ENCODE peak calls at places on chromosomes 16 and 17, in eight cellular contexts. M, F, Q, P, E, U, Y and H are unnamed samples.
A peak's percentile ranks its signal among the peaks of the same experiment; 100 is the strongest.

GRCh38 chr16:2468142-2468724 is 2.9 kb upstream of the NTN3 start:
- DNase-seq in Q (peak; percentile 34), M (no peak), E (no peak), P (no peak), F (no peak), Y (no peak), U (no peak), H (no peak)

GRCh38 chr16:89887243-89887642 is 13.9 kb downstream of the TCF25 start:
- DNase-seq in Y (no peak), P (no peak), M (no peak), Q (no peak), U (no peak), F (no peak), E (no peak), H (no peak)

GRCh38 chr17:82608816-82609215 is 39.4 kb downstream of the WDR45B start:
- DNase-seq in E (no peak), F (no peak), Y (no peak), Q (no peak), P (no peak), M (no peak), U (no peak), H (no peak)

GRCh38 chr16:86297391-86297790 is 212.9 kb upstream of the FOXF1 start:
- DNase-seq in Q (no peak), E (no peak), U (no peak), P (peak; percentile 12), M (peak; percentile 4), Y (no peak), F (no peak), H (no peak)

GRCh38 chr16:339680-340079 is 12.8 kb downstream of the AXIN1 start:
- DNase-seq in U (no peak), Q (no peak), M (no peak), E (no peak), F (no peak), Y (no peak), P (no peak), H (no peak)

GRCh38 chr17:50298018-50298417 is 23.8 kb downstream of the TMEM92 start:
- DNase-seq in Q (no peak), P (no peak), M (no peak), E (no peak), F (no peak), U (no peak), Y (no peak), H (no peak)

GRCh38 chr17:49387374-49388289 is 25.6 kb upstream of the ZNF652 start:
- DNase-seq in P (no peak), F (no peak), Q (peak; percentile 31), E (no peak), Y (no peak), U (no peak), M (no peak), H (no peak)

GRCh38 chr16:62576636-62577035 is 540.4 kb upstream of the CDH8 start:
- DNase-seq in U (no peak), Q (no peak), M (no peak), Y (no peak), F (no peak), P (no peak), E (no peak), H (no peak)

GRCh38 chr17:499836-500543 is 147.4 kb upstream of the RPH3AL start:
- DNase-seq in P (no peak), M (no peak), U (no peak), E (no peak), Y (no peak), F (no peak), Q (peak; percentile 38), H (no peak)

GRCh38 chr16:89094252-89094901 is 725 bp downstream of the ACSF3 start:
- DNase-seq in M (peak; percentile 15), P (peak; percentile 3), Q (peak; percentile 38), Y (no peak), E (no peak), U (no peak), F (no peak), H (no peak)

GRCh38 chr16:911101-911500 is 59.7 kb downstream of the LMF1 start:
- DNase-seq in P (no peak), M (no peak), U (no peak), F (no peak), Q (peak; percentile 13), E (no peak), Y (no peak), H (no peak)

GRCh38 chr17:55717898-55718735 is 4.5 kb downstream of the TMEM100 start:
- DNase-seq in M (peak; percentile 88), Y (peak; percentile 35), F (peak; percentile 23), U (peak; percentile 58), P (peak; percentile 52), Q (peak; percentile 36), E (no peak), H (no peak)

GRCh38 chr16:27499659-27500055 is 50.1 kb downstream of the GTF3C1 start:
- DNase-seq in E (no peak), F (no peak), P (no peak), M (no peak), U (no peak), Q (no peak), Y (no peak), H (no peak)

GRCh38 chr17:76709077-76709950 is 1.5 kb downstream of the MXRA7 start:
- DNase-seq in Q (no peak), E (peak; percentile 88), U (peak; percentile 74), M (peak; percentile 95), P (peak; percentile 99), Y (no peak), F (no peak), H (peak; percentile 98)

GRCh38 chr16:71746442-71747046 is 22.0 kb upstream of the PHLPP2 start:
- DNase-seq in E (peak; percentile 18), F (peak; percentile 9), Y (no peak), M (peak; percentile 80), P (peak; percentile 5), U (no peak), Q (no peak), H (no peak)

GRCh38 chr17:77677210-77677609 is 281.3 kb upstream of the TNRC6C start:
- DNase-seq in U (no peak), Y (no peak), M (no peak), P (no peak), E (no peak), Q (no peak), F (no peak), H (no peak)

GRCh38 chr17:65160507-65160906 is 23.3 kb downstream of the RGS9 start:
- DNase-seq in F (no peak), Y (no peak), U (no peak), P (no peak), Q (no peak), E (no peak), M (no peak), H (no peak)

GRCh38 chr16:87243383-87243964 is 73.7 kb downstream of the C16orf95 start:
- DNase-seq in U (no peak), Q (no peak), F (no peak), P (no peak), E (no peak), Y (no peak), M (no peak), H (no peak)

GRCh38 chr17:74780443-74781238 is 4.5 kb upstream of the NAT9 start:
- DNase-seq in U (no peak), F (no peak), P (peak; percentile 32), M (peak; percentile 20), Q (peak; percentile 44), E (no peak), Y (no peak), H (no peak)

GRCh38 chr17:307295-307691 is 45.3 kb downstream of the RPH3AL start:
- DNase-seq in F (no peak), P (no peak), Q (no peak), M (no peak), U (no peak), Y (no peak), E (no peak), H (no peak)

GRCh38 chr17:48598727-48599126 is 5.1 kb upstream of the HOXB5 start:
- DNase-seq in Q (no peak), P (no peak), E (no peak), M (no peak), U (no peak), F (no peak), Y (no peak), H (no peak)

GRCh38 chr16:396199-396598 is 800 bp upstream of the NME4 start:
- DNase-seq in Q (no peak), U (no peak), E (no peak), F (no peak), Y (no peak), P (no peak), M (no peak), H (no peak)

GRCh38 chr16:67260426-67261063 is 11.8 kb downstream of the SLC9A5 start:
- DNase-seq in Y (no peak), U (no peak), M (peak; percentile 79), E (no peak), Q (no peak), P (peak; percentile 55), F (no peak), H (no peak)

GRCh38 chr16:85750827-85751641 is at the start of gene C16orf74:
- DNase-seq in P (peak; percentile 20), M (peak; percentile 50), Q (no peak), Y (no peak), F (no peak), U (no peak), E (no peak), H (no peak)

GRCh38 chr17:51397361-51398127 is 137.2 kb downstream of the UTP18 start:
- DNase-seq in Y (no peak), P (peak; percentile 32), M (peak; percentile 32), E (peak; percentile 37), U (no peak), F (no peak), Q (no peak), H (peak; percentile 9)

GRCh38 chr17:4087911-4088693 is 54.7 kb downstream of the ZZEF1 start:
- DNase-seq in F (no peak), U (no peak), P (peak; percentile 62), M (peak; percentile 18), Q (no peak), E (no peak), Y (no peak), H (no peak)

GRCh38 chr17:43175213-43176118 is 4.5 kb downstream of the NBR1 start:
- DNase-seq in U (no peak), E (peak; percentile 70), M (peak; percentile 78), F (no peak), Y (no peak), Q (no peak), P (peak; percentile 82), H (no peak)